ENCODE peak calls at places on chromosome 13, in eight cellular contexts. O is thoracic aorta, E is uterus, U is ascending aorta, S is lung, A is IMR-90, T is upper lobe of right lung, Z is psoas muscle. V is an unnamed sample.

GRCh38 chr13:33057019-33057785 is 41.0 kb downstream of the KL start:
- DNase-seq in T (no peak), O (no peak), U (no peak), Z (no peak), S (no peak), E (no peak), A (peak; percentile 6), V (no peak)

GRCh38 chr13:29937836-29938235 is 87.4 kb upstream of the UBL3 start:
- DNase-seq in U (no peak), S (no peak), Z (no peak), T (no peak), O (no peak), E (no peak), A (no peak), V (no peak)

GRCh38 chr13:105346141-105346766 is 1189.2 kb downstream of the EFNB2 start:
- DNase-seq in S (no peak), O (no peak), U (no peak), Z (no peak), A (peak; percentile 90), T (no peak), E (no peak), V (peak; percentile 12)

GRCh38 chr13:23558675-23559536 is 11.3 kb upstream of the TNFRSF19 start:
- DNase-seq in Z (peak; percentile 69), U (no peak), S (peak; percentile 65), E (peak; percentile 62), A (peak; percentile 92), T (peak; percentile 74), O (no peak), V (peak; percentile 75)

GRCh38 chr13:38530492-38530891 is 156.4 kb upstream of the FREM2 start:
- DNase-seq in Z (no peak), O (no peak), S (no peak), E (no peak), A (peak; percentile 1), T (no peak), U (no peak), V (no peak)

GRCh38 chr13:33937373-33938087 is 119.6 kb downstream of the RFC3 start:
- DNase-seq in Z (no peak), E (no peak), A (no peak), T (no peak), U (no peak), O (no peak), S (no peak), V (peak; percentile 55)

GRCh38 chr13:33610471-33611015 is 207.4 kb upstream of the RFC3 start:
- DNase-seq in A (no peak), O (no peak), Z (peak; percentile 73), S (no peak), T (no peak), U (peak; percentile 14), E (no peak), V (no peak)

GRCh38 chr13:73598021-73598712 is 536.0 kb downstream of the KLF12 start:
- DNase-seq in Z (no peak), S (no peak), T (no peak), O (no peak), E (no peak), A (peak; percentile 82), U (no peak), V (peak; percentile 93)

GRCh38 chr13:86653009-86653408 is 853.8 kb upstream of the SLITRK6 start:
- DNase-seq in A (no peak), S (no peak), O (no peak), E (no peak), U (no peak), T (no peak), Z (no peak), V (no peak)

GRCh38 chr13:36904219-36904618 is 15.8 kb downstream of the SMAD9 start:
- DNase-seq in A (no peak), T (no peak), O (no peak), S (no peak), E (no peak), U (no peak), Z (no peak), V (no peak)

GRCh38 chr13:33352023-33352422 is 66.5 kb upstream of the STARD13 start:
- DNase-seq in O (no peak), U (no peak), E (no peak), Z (no peak), T (no peak), S (no peak), A (no peak), V (no peak)

GRCh38 chr13:104869501-104869900 is 1666.0 kb downstream of the EFNB2 start:
- DNase-seq in S (no peak), E (no peak), O (no peak), T (no peak), U (no peak), Z (no peak), A (no peak), V (no peak)

GRCh38 chr13:81872581-81872980 is 1531.7 kb upstream of the SPRY2 start:
- DNase-seq in O (no peak), E (no peak), A (no peak), S (no peak), Z (no peak), T (no peak), U (no peak), V (no peak)

GRCh38 chr13:51502206-51502651 is 49.4 kb upstream of the INTS6 start:
- DNase-seq in U (no peak), E (no peak), O (no peak), A (peak; percentile 59), S (no peak), T (no peak), Z (no peak), V (peak; percentile 56)

GRCh38 chr13:48231948-48232347 is 1.1 kb upstream of the ITM2B start:
- DNase-seq in T (no peak), O (no peak), E (no peak), A (no peak), U (no peak), S (no peak), Z (no peak), V (no peak)
- H3K27ac ChIP-seq in T (peak overlapping the region; percentile 100), O (peak overlapping the region; percentile 28), E (peak overlapping the region; percentile 100), A (no peak overlapping the region), U (peak overlapping the region; percentile 100), S (no peak overlapping the region), Z (peak overlapping the region; percentile 99), V (peak overlapping the region; percentile 81)

GRCh38 chr13:27037571-27037970 is 134.0 kb downstream of the USP12 start:
- DNase-seq in U (no peak), O (no peak), E (no peak), S (no peak), Z (no peak), T (no peak), A (no peak), V (no peak)

GRCh38 chr13:27036236-27036981 is 135.2 kb downstream of the USP12 start:
- DNase-seq in S (no peak), Z (no peak), O (no peak), A (no peak), T (no peak), U (no peak), E (no peak), V (no peak)

GRCh38 chr13:27034678-27035111 is 136.9 kb downstream of the USP12 start:
- DNase-seq in O (no peak), Z (no peak), A (no peak), U (no peak), S (no peak), T (no peak), E (no peak), V (no peak)

GRCh38 chr13:27037171-27037570 is 134.4 kb downstream of the USP12 start:
- DNase-seq in E (no peak), U (no peak), S (no peak), T (no peak), O (no peak), Z (no peak), A (no peak), V (no peak)

DNA sequence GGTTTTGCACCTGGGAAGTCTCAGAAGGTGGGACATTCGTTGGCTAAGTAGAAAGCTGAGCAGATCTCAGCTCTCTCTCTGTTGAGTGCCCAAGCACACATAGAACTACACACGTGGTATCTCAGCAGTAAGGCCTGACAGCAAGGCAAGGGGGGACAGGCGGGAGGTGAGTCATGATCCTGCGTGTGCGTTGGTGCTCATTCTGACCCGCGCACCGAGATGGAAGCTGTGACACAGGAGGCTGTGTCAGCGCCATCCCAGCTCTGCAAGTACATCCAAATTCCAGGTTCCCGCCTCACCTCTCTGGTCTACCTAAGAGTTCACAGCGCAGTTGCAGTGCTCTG is 135.7 kb downstream of the USP12 start:
- DNase-seq in E (no peak), A (peak; percentile 56), O (no peak), U (no peak), S (no peak), T (no peak), Z (no peak), V (no peak)
- H3K27ac ChIP-seq in E (no peak overlapping the region), A (peak overlapping the region; percentile 25), O (no peak overlapping the region), U (no peak overlapping the region), S (peak overlapping the region; percentile 5), T (no peak overlapping the region), Z (no peak overlapping the region), V (no peak overlapping the region)

DNA sequence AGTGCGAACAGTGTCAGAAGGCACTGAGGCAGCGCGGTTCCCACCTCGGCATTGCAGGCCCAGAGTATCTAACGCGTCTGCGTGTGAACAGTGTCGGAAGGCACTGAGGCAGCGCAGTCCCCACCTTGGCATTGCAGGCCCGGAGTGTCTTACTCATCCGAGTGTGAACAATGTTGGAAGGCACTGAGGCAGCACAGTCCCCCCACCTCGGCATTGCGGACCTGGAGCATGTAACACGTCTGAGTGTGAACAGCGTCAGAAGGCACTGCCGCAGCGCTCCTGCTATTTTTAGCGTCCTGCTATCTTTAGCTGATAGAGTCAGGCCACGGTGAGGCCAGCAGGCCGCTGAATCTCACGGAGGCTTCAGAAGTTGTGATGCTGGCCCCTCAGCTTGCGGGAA is 39.6 kb downstream of the ATP11A start:
- DNase-seq in S (no peak), U (no peak), T (peak; percentile 57), O (no peak), A (no peak), E (no peak), Z (peak; percentile 50), V (no peak)
- H3K27ac ChIP-seq in S (peak overlapping the region; percentile 74), U (no peak overlapping the region), T (no peak overlapping the region), O (no peak overlapping the region), A (no peak overlapping the region), E (no peak overlapping the region), Z (peak overlapping the region; percentile 83), V (no peak overlapping the region)

GRCh38 chr13:99432637-99433542 is 68.4 kb upstream of the TM9SF2 start:
- DNase-seq in T (peak; percentile 76), A (peak; percentile 73), S (peak; percentile 62), E (no peak), U (peak; percentile 69), Z (peak; percentile 73), O (no peak), V (no peak)

GRCh38 chr13:99433543-99434075 is 67.7 kb upstream of the TM9SF2 start:
- DNase-seq in Z (no peak), A (no peak), E (no peak), S (no peak), O (no peak), T (no peak), U (no peak), V (no peak)

GRCh38 chr13:99434258-99434788 is 66.9 kb upstream of the TM9SF2 start:
- DNase-seq in E (no peak), U (no peak), Z (no peak), O (no peak), S (no peak), A (no peak), T (no peak), V (no peak)

GRCh38 chr13:99429670-99430069 is 71.6 kb upstream of the TM9SF2 start:
- DNase-seq in U (no peak), E (no peak), A (no peak), S (no peak), Z (no peak), T (no peak), O (no peak), V (no peak)

GRCh38 chr13:99431927-99432636 is 69.2 kb upstream of the TM9SF2 start:
- DNase-seq in A (no peak), T (no peak), S (no peak), O (no peak), E (no peak), Z (no peak), U (no peak), V (no peak)
- H3K27ac ChIP-seq in A (no peak overlapping the region), T (peak overlapping the region; percentile 45), S (peak overlapping the region; percentile 13), O (no peak overlapping the region), E (no peak overlapping the region), Z (no peak overlapping the region), U (no peak overlapping the region), V (no peak overlapping the region)

V was measured in epithelial cell of prostate.